ENCODE peak calls at places on chromosomes 16 and 17, in six cellular contexts. One of them, this sample, is unnamed.

GRCh38 chr16:10683160-10683559 is 11.6 kb downstream of the TEKT5 start:
- DNase-seq in activated CD4-positive, alpha-beta T cell treated with anti-CD3 and anti-CD28 coated beads, Interleukin-2, amount 50 U/mL, for 4 hours: no peak
- DNase-seq in frontal cortex: no peak
- DNase-seq in IMR-90: no peak
- DNase-seq in hippocampal formation: no peak
- DNase-seq in NCI-H524: peak; percentile 32
- DNase-seq in this sample: peak; percentile 27

GRCh38 chr16:2512920-2513404 is 790 bp upstream of the ATP6V0C start:
- DNase-seq in activated CD4-positive, alpha-beta T cell treated with anti-CD3 and anti-CD28 coated beads, Interleukin-2, amount 50 U/mL, for 4 hours: no peak
- DNase-seq in frontal cortex: no peak
- DNase-seq in IMR-90: no peak
- DNase-seq in hippocampal formation: no peak
- DNase-seq in NCI-H524: peak; percentile 60
- DNase-seq in this sample: no peak

GRCh38 chr16:48546774-48547173 is 63.2 kb downstream of the N4BP1 start:
- DNase-seq in activated CD4-positive, alpha-beta T cell treated with anti-CD3 and anti-CD28 coated beads, Interleukin-2, amount 50 U/mL, for 4 hours: no peak
- DNase-seq in frontal cortex: no peak
- DNase-seq in IMR-90: no peak
- DNase-seq in hippocampal formation: no peak
- DNase-seq in NCI-H524: no peak
- DNase-seq in this sample: no peak

GRCh38 chr17:58487589-58488427 is at the start of gene HSF5:
- DNase-seq in activated CD4-positive, alpha-beta T cell treated with anti-CD3 and anti-CD28 coated beads, Interleukin-2, amount 50 U/mL, for 4 hours: peak; percentile 66
- DNase-seq in frontal cortex: no peak
- DNase-seq in IMR-90: no peak
- DNase-seq in hippocampal formation: no peak
- DNase-seq in NCI-H524: no peak
- DNase-seq in this sample: no peak

GRCh38 chr17:76240461-76241204 is at the start of gene RNF157:
- DNase-seq in activated CD4-positive, alpha-beta T cell treated with anti-CD3 and anti-CD28 coated beads, Interleukin-2, amount 50 U/mL, for 4 hours: peak; percentile 57
- DNase-seq in frontal cortex: peak; percentile 92
- DNase-seq in IMR-90: peak; percentile 48
- DNase-seq in hippocampal formation: peak; percentile 51
- DNase-seq in NCI-H524: peak; percentile 84
- DNase-seq in this sample: peak; percentile 35

GRCh38 chr17:79600613-79601221 is 10.1 kb downstream of the RBFOX3 start:
- DNase-seq in activated CD4-positive, alpha-beta T cell treated with anti-CD3 and anti-CD28 coated beads, Interleukin-2, amount 50 U/mL, for 4 hours: no peak
- DNase-seq in frontal cortex: no peak
- DNase-seq in IMR-90: no peak
- DNase-seq in hippocampal formation: no peak
- DNase-seq in NCI-H524: no peak
- DNase-seq in this sample: no peak

GRCh38 chr16:85897384-85897783 is 1.6 kb upstream of the IRF8 start:
- DNase-seq in activated CD4-positive, alpha-beta T cell treated with anti-CD3 and anti-CD28 coated beads, Interleukin-2, amount 50 U/mL, for 4 hours: no peak
- DNase-seq in frontal cortex: no peak
- DNase-seq in IMR-90: no peak
- DNase-seq in hippocampal formation: no peak
- DNase-seq in NCI-H524: peak; percentile 36
- DNase-seq in this sample: no peak

GRCh38 chr17:58377005-58377660 is 25.1 kb upstream of the SUPT4H1 start:
- DNase-seq in activated CD4-positive, alpha-beta T cell treated with anti-CD3 and anti-CD28 coated beads, Interleukin-2, amount 50 U/mL, for 4 hours: no peak
- DNase-seq in frontal cortex: no peak
- DNase-seq in IMR-90: no peak
- DNase-seq in hippocampal formation: no peak
- DNase-seq in NCI-H524: no peak
- DNase-seq in this sample: no peak

GRCh38 chr17:38619937-38620550 is 14.3 kb upstream of the SRCIN1 start:
- DNase-seq in activated CD4-positive, alpha-beta T cell treated with anti-CD3 and anti-CD28 coated beads, Interleukin-2, amount 50 U/mL, for 4 hours: no peak
- DNase-seq in frontal cortex: no peak
- DNase-seq in IMR-90: no peak
- DNase-seq in hippocampal formation: no peak
- DNase-seq in NCI-H524: no peak
- DNase-seq in this sample: no peak

GRCh38 chr17:40857535-40857934 is 9.5 kb downstream of the KRT12 start:
- DNase-seq in activated CD4-positive, alpha-beta T cell treated with anti-CD3 and anti-CD28 coated beads, Interleukin-2, amount 50 U/mL, for 4 hours: no peak
- DNase-seq in frontal cortex: no peak
- DNase-seq in IMR-90: peak; percentile 32
- DNase-seq in hippocampal formation: no peak
- DNase-seq in NCI-H524: peak; percentile 32
- DNase-seq in this sample: no peak

GRCh38 chr17:80045703-80046102 is 9.3 kb downstream of the CCDC40 start:
- DNase-seq in activated CD4-positive, alpha-beta T cell treated with anti-CD3 and anti-CD28 coated beads, Interleukin-2, amount 50 U/mL, for 4 hours: no peak
- DNase-seq in frontal cortex: no peak
- DNase-seq in IMR-90: no peak
- DNase-seq in hippocampal formation: no peak
- DNase-seq in NCI-H524: peak; percentile 45
- DNase-seq in this sample: peak; percentile 61

GRCh38 chr16:22070361-22071351 is 21.7 kb upstream of the VWA3A start:
- DNase-seq in activated CD4-positive, alpha-beta T cell treated with anti-CD3 and anti-CD28 coated beads, Interleukin-2, amount 50 U/mL, for 4 hours: no peak
- DNase-seq in frontal cortex: no peak
- DNase-seq in IMR-90: peak; percentile 51
- DNase-seq in hippocampal formation: no peak
- DNase-seq in NCI-H524: peak; percentile 57
- DNase-seq in this sample: peak; percentile 62

GRCh38 chr17:57868007-57868774 is 18.3 kb upstream of the MRPS23 start:
- DNase-seq in activated CD4-positive, alpha-beta T cell treated with anti-CD3 and anti-CD28 coated beads, Interleukin-2, amount 50 U/mL, for 4 hours: no peak
- DNase-seq in frontal cortex: peak; percentile 68
- DNase-seq in IMR-90: peak; percentile 94
- DNase-seq in hippocampal formation: no peak
- DNase-seq in NCI-H524: peak; percentile 97
- DNase-seq in this sample: peak; percentile 91

GRCh38 chr16:73131153-73131862 is 83.4 kb upstream of the ZFHX3 start:
- DNase-seq in activated CD4-positive, alpha-beta T cell treated with anti-CD3 and anti-CD28 coated beads, Interleukin-2, amount 50 U/mL, for 4 hours: no peak
- DNase-seq in frontal cortex: no peak
- DNase-seq in IMR-90: no peak
- DNase-seq in hippocampal formation: no peak
- DNase-seq in NCI-H524: no peak
- DNase-seq in this sample: no peak

GRCh38 chr17:55410722-55411462 is 10.7 kb downstream of the MMD start:
- DNase-seq in activated CD4-positive, alpha-beta T cell treated with anti-CD3 and anti-CD28 coated beads, Interleukin-2, amount 50 U/mL, for 4 hours: no peak
- DNase-seq in frontal cortex: no peak
- DNase-seq in IMR-90: no peak
- DNase-seq in hippocampal formation: no peak
- DNase-seq in NCI-H524: peak; percentile 48
- DNase-seq in this sample: no peak

GRCh38 chr16:70522216-70523000 is 946 bp downstream of the COG4 start:
- DNase-seq in activated CD4-positive, alpha-beta T cell treated with anti-CD3 and anti-CD28 coated beads, Interleukin-2, amount 50 U/mL, for 4 hours: no peak
- DNase-seq in frontal cortex: no peak
- DNase-seq in IMR-90: no peak
- DNase-seq in hippocampal formation: no peak
- DNase-seq in NCI-H524: no peak
- DNase-seq in this sample: no peak

GRCh38 chr16:89484923-89485679 is 5.3 kb downstream of the ANKRD11 start:
- DNase-seq in activated CD4-positive, alpha-beta T cell treated with anti-CD3 and anti-CD28 coated beads, Interleukin-2, amount 50 U/mL, for 4 hours: no peak
- DNase-seq in frontal cortex: no peak
- DNase-seq in IMR-90: no peak
- DNase-seq in hippocampal formation: no peak
- DNase-seq in NCI-H524: peak; percentile 78
- DNase-seq in this sample: no peak

GRCh38 chr17:36151891-36152638 is 24.4 kb downstream of the TBC1D3B start:
- DNase-seq in activated CD4-positive, alpha-beta T cell treated with anti-CD3 and anti-CD28 coated beads, Interleukin-2, amount 50 U/mL, for 4 hours: no peak
- DNase-seq in frontal cortex: no peak
- DNase-seq in IMR-90: no peak
- DNase-seq in hippocampal formation: no peak
- DNase-seq in NCI-H524: no peak
- DNase-seq in this sample: no peak

GRCh38 chr17:77610980-77611641 is 347.4 kb upstream of the TNRC6C start:
- DNase-seq in activated CD4-positive, alpha-beta T cell treated with anti-CD3 and anti-CD28 coated beads, Interleukin-2, amount 50 U/mL, for 4 hours: no peak
- DNase-seq in frontal cortex: no peak
- DNase-seq in IMR-90: no peak
- DNase-seq in hippocampal formation: no peak
- DNase-seq in NCI-H524: no peak
- DNase-seq in this sample: no peak

GRCh38 chr17:72974605-72975232 is 117.8 kb downstream of the SLC39A11 start:
- DNase-seq in activated CD4-positive, alpha-beta T cell treated with anti-CD3 and anti-CD28 coated beads, Interleukin-2, amount 50 U/mL, for 4 hours: no peak
- DNase-seq in frontal cortex: no peak
- DNase-seq in IMR-90: peak; percentile 83
- DNase-seq in hippocampal formation: no peak
- DNase-seq in NCI-H524: no peak
- DNase-seq in this sample: no peak

GRCh38 chr16:82329504-82330192 is 159.6 kb upstream of the MPHOSPH6 start:
- DNase-seq in activated CD4-positive, alpha-beta T cell treated with anti-CD3 and anti-CD28 coated beads, Interleukin-2, amount 50 U/mL, for 4 hours: no peak
- DNase-seq in frontal cortex: no peak
- DNase-seq in IMR-90: no peak
- DNase-seq in hippocampal formation: no peak
- DNase-seq in NCI-H524: no peak
- DNase-seq in this sample: no peak

GRCh38 chr16:69691980-69692911 is 34.1 kb downstream of the NQO1 start:
- DNase-seq in activated CD4-positive, alpha-beta T cell treated with anti-CD3 and anti-CD28 coated beads, Interleukin-2, amount 50 U/mL, for 4 hours: no peak
- DNase-seq in frontal cortex: no peak
- DNase-seq in IMR-90: peak; percentile 73
- DNase-seq in hippocampal formation: peak; percentile 31
- DNase-seq in NCI-H524: no peak
- DNase-seq in this sample: no peak

GRCh38 chr17:4157618-4158333 is 14.8 kb downstream of the CYB5D2 start:
- DNase-seq in activated CD4-positive, alpha-beta T cell treated with anti-CD3 and anti-CD28 coated beads, Interleukin-2, amount 50 U/mL, for 4 hours: no peak
- DNase-seq in frontal cortex: no peak
- DNase-seq in IMR-90: no peak
- DNase-seq in hippocampal formation: no peak
- DNase-seq in NCI-H524: no peak
- DNase-seq in this sample: no peak

GRCh38 chr17:54784305-54784704 is 116.3 kb upstream of the TOM1L1 start:
- DNase-seq in activated CD4-positive, alpha-beta T cell treated with anti-CD3 and anti-CD28 coated beads, Interleukin-2, amount 50 U/mL, for 4 hours: no peak
- DNase-seq in frontal cortex: no peak
- DNase-seq in IMR-90: no peak
- DNase-seq in hippocampal formation: peak; percentile 4
- DNase-seq in NCI-H524: peak; percentile 22
- DNase-seq in this sample: no peak

GRCh38 chr17:14325618-14326167 is 24.8 kb downstream of the HS3ST3B1 start:
- DNase-seq in activated CD4-positive, alpha-beta T cell treated with anti-CD3 and anti-CD28 coated beads, Interleukin-2, amount 50 U/mL, for 4 hours: no peak
- DNase-seq in frontal cortex: no peak
- DNase-seq in IMR-90: no peak
- DNase-seq in hippocampal formation: no peak
- DNase-seq in NCI-H524: no peak
- DNase-seq in this sample: no peak

GRCh38 chr17:70905796-70906195 is 736.5 kb downstream of the KCNJ2 start:
- DNase-seq in activated CD4-positive, alpha-beta T cell treated with anti-CD3 and anti-CD28 coated beads, Interleukin-2, amount 50 U/mL, for 4 hours: no peak
- DNase-seq in frontal cortex: no peak
- DNase-seq in IMR-90: peak; percentile 100
- DNase-seq in hippocampal formation: no peak
- DNase-seq in NCI-H524: no peak
- DNase-seq in this sample: no peak

GRCh38 chr17:56676807-56677206 is 83.3 kb downstream of the NOG start:
- DNase-seq in activated CD4-positive, alpha-beta T cell treated with anti-CD3 and anti-CD28 coated beads, Interleukin-2, amount 50 U/mL, for 4 hours: no peak
- DNase-seq in frontal cortex: no peak
- DNase-seq in IMR-90: no peak
- DNase-seq in hippocampal formation: no peak
- DNase-seq in NCI-H524: no peak
- DNase-seq in this sample: no peak

GRCh38 chr17:48051706-48052486 is 3.7 kb downstream of the NFE2L1 start:
- DNase-seq in activated CD4-positive, alpha-beta T cell treated with anti-CD3 and anti-CD28 coated beads, Interleukin-2, amount 50 U/mL, for 4 hours: no peak
- DNase-seq in frontal cortex: no peak
- DNase-seq in IMR-90: peak; percentile 68
- DNase-seq in hippocampal formation: no peak
- DNase-seq in NCI-H524: no peak
- DNase-seq in this sample: no peak

GRCh38 chr17:57288034-57288752 is 31.9 kb downstream of the MSI2 start:
- DNase-seq in activated CD4-positive, alpha-beta T cell treated with anti-CD3 and anti-CD28 coated beads, Interleukin-2, amount 50 U/mL, for 4 hours: no peak
- DNase-seq in frontal cortex: no peak
- DNase-seq in IMR-90: peak; percentile 33
- DNase-seq in hippocampal formation: no peak
- DNase-seq in NCI-H524: peak; percentile 64
- DNase-seq in this sample: no peak

GRCh38 chr16:11597268-11597690 is 10.6 kb upstream of the LITAF start:
- DNase-seq in activated CD4-positive, alpha-beta T cell treated with anti-CD3 and anti-CD28 coated beads, Interleukin-2, amount 50 U/mL, for 4 hours: no peak
- DNase-seq in frontal cortex: no peak
- DNase-seq in IMR-90: no peak
- DNase-seq in hippocampal formation: no peak
- DNase-seq in NCI-H524: no peak
- DNase-seq in this sample: no peak

GRCh38 chr17:61401280-61402072 is 1.8 kb downstream of the TBX2 start:
- DNase-seq in activated CD4-positive, alpha-beta T cell treated with anti-CD3 and anti-CD28 coated beads, Interleukin-2, amount 50 U/mL, for 4 hours: no peak
- DNase-seq in frontal cortex: no peak
- DNase-seq in IMR-90: peak; percentile 54
- DNase-seq in hippocampal formation: no peak
- DNase-seq in NCI-H524: no peak
- DNase-seq in this sample: no peak

This sample was measured in NCI-H2171.